ENCODE peak calls at places on chromosome 16, in nine cellular contexts. Z, Y, H, K, F, M, X, B and J are unnamed samples.

GRCh38 chr16:11668590-11669379 is 530 bp downstream of the SNN start:
- DNase-seq in Z (no peak), Y (no peak), H (no peak), K (no peak), F (no peak), M (no peak), X (no peak), B (peak; percentile 91), J (no peak)

GRCh38 chr16:11582157-11582814 is 4.4 kb downstream of the LITAF start:
- DNase-seq in Z (no peak), Y (no peak), H (no peak), K (no peak), F (no peak), M (no peak), X (no peak), B (no peak), J (no peak)

GRCh38 chr16:57109500-57110105 is 17.2 kb downstream of the CPNE2 start:
- DNase-seq in Z (no peak), Y (no peak), H (no peak), K (no peak), F (no peak), M (no peak), X (no peak), B (no peak), J (no peak)

GRCh38 chr16:287981-288920 is 5.3 kb downstream of the PDIA2 start:
- DNase-seq in Z (no peak), Y (no peak), H (no peak), K (no peak), F (no peak), M (no peak), X (no peak), B (peak; percentile 59), J (no peak)

GRCh38 chr16:66250686-66251405 is 115.6 kb upstream of the CDH5 start:
- DNase-seq in Z (no peak), Y (peak; percentile 40), H (peak; percentile 87), K (peak; percentile 36), F (peak; percentile 95), M (no peak), X (peak; percentile 94), B (no peak), J (peak; percentile 48)

GRCh38 chr16:87948735-87949070 is 2.5 kb upstream of the BANP start:
- DNase-seq in Z (no peak), Y (no peak), H (no peak), K (no peak), F (no peak), M (no peak), X (no peak), B (no peak), J (no peak)

GRCh38 chr16:11251525-11252481 is 4.2 kb downstream of the SOCS1 start:
- DNase-seq in Z (no peak), Y (no peak), H (no peak), K (peak; percentile 42), F (no peak), M (no peak), X (no peak), B (peak; percentile 83), J (peak; percentile 41)

GRCh38 chr16:4852221-4852872 is 5.1 kb downstream of the UBN1 start:
- DNase-seq in Z (no peak), Y (no peak), H (no peak), K (no peak), F (no peak), M (no peak), X (no peak), B (no peak), J (peak; percentile 31)

GRCh38 chr16:66446737-66447136 is 19.6 kb downstream of the BEAN1 start:
- DNase-seq in Z (no peak), Y (no peak), H (no peak), K (no peak), F (no peak), M (no peak), X (peak; percentile 38), B (no peak), J (no peak)

GRCh38 chr16:11408261-11408660 is 63.0 kb downstream of the RMI2 start:
- DNase-seq in Z (no peak), Y (no peak), H (no peak), K (no peak), F (no peak), M (no peak), X (no peak), B (no peak), J (no peak)

GRCh38 chr16:6558661-6559060 is 774.0 kb upstream of the RBFOX1 start:
- DNase-seq in Z (no peak), Y (no peak), H (no peak), K (no peak), F (no peak), M (no peak), X (no peak), B (no peak), J (no peak)

GRCh38 chr16:6562985-6563384 is 769.7 kb upstream of the RBFOX1 start:
- DNase-seq in Z (no peak), Y (no peak), H (no peak), K (no peak), F (no peak), M (no peak), X (no peak), B (no peak), J (no peak)

DNA sequence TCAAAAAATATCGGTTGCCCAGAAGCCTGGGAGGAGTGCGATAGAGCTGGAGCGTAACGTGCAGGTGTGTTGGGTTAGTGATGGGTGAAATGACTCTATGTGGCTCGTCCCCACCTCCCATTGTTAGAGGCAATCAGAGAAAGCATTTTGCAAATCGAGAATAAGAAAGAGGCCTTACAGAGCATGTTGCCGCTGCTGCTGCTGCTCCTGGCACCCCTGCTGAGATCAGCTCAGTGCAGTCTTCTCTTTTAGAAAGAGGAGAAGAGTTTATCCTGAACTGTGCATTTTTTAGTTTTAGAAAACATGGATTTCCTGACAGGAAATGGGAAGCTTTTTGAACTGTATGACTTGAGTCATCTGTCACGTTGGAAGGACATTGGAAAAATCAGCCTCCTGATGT is 774.5 kb upstream of the RBFOX1 start:
- DNase-seq in Z (no peak), Y (no peak), H (no peak), K (no peak), F (no peak), M (no peak), X (no peak), B (no peak), J (no peak)
- TF ChIP-seq POLR2AphosphoS5 in Z (no peak), Y (no peak), H (no peak), K (no peak), F (no peak), M (no peak), X (no peak), B (no peak), J (no peak)

DNA sequence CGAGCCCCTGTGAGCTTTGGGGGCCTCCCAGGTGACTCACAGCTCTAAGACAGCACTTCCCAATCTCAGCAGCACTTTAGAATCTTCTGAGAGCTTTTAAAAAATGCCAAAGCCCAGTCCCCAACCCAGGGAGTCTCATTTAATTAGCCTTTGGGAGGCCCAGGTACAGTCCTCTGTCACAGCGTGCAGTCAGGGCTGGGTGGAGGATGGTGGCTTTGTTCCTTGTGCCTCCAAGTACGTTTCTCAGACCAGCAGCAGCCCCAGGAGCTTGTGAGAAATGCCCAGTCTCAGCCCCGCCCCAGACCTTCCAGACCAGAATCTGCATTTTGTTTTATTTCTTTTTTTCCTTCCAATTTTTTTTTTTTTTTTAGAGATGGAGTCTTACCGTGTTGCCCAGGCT is 27.4 kb upstream of the CMIP start:
- DNase-seq in Z (no peak), Y (no peak), H (no peak), K (no peak), F (no peak), M (no peak), X (no peak), B (no peak), J (no peak)
- TF ChIP-seq POLR2AphosphoS5 in Z (no peak), Y (no peak), H (no peak), K (no peak), F (no peak), M (no peak), X (no peak), B (no peak), J (no peak)

GRCh38 chr16:75058815-75059214 is 57.8 kb downstream of the LDHD start:
- DNase-seq in Z (no peak), Y (no peak), H (no peak), K (no peak), F (no peak), M (no peak), X (no peak), B (no peak), J (no peak)

GRCh38 chr16:75061677-75062076 is 54.9 kb downstream of the LDHD start:
- DNase-seq in Z (no peak), Y (no peak), H (no peak), K (no peak), F (no peak), M (no peak), X (peak; percentile 74), B (no peak), J (no peak)

GRCh38 chr16:75059411-75059810 is 57.2 kb downstream of the LDHD start:
- DNase-seq in Z (no peak), Y (no peak), H (no peak), K (no peak), F (no peak), M (no peak), X (no peak), B (no peak), J (no peak)

GRCh38 chr16:75062135-75062943 is 54.2 kb downstream of the LDHD start:
- DNase-seq in Z (no peak), Y (no peak), H (no peak), K (peak; percentile 96), F (no peak), M (no peak), X (peak; percentile 87), B (peak; percentile 23), J (no peak)

DNA sequence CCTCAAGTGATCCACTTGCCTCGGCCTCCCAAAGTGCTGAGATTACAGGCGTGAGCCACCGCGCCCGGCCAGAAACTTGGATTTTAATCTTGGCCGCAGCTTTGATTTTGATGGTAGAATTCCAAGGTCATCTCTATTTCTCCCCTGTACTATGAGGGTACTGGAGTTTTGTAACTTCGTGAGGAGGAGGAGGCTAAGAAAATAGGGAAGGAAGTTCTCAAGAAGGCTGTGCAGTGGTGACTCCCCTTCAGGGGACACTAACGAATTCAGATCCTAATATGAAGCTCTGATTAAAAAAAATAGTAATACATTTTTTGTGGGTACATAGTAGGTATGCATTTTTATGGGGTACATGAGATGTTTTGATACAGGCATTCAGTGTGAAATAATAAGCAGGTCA is 55.9 kb downstream of the LDHD start:
- DNase-seq in Z (no peak), Y (no peak), H (no peak), K (no peak), F (no peak), M (no peak), X (no peak), B (no peak), J (no peak)
- TF ChIP-seq POLR2AphosphoS5 in Z (no peak), Y (no peak), H (no peak), K (no peak), F (no peak), M (no peak), X (no peak), B (no peak), J (no peak)

DNA sequence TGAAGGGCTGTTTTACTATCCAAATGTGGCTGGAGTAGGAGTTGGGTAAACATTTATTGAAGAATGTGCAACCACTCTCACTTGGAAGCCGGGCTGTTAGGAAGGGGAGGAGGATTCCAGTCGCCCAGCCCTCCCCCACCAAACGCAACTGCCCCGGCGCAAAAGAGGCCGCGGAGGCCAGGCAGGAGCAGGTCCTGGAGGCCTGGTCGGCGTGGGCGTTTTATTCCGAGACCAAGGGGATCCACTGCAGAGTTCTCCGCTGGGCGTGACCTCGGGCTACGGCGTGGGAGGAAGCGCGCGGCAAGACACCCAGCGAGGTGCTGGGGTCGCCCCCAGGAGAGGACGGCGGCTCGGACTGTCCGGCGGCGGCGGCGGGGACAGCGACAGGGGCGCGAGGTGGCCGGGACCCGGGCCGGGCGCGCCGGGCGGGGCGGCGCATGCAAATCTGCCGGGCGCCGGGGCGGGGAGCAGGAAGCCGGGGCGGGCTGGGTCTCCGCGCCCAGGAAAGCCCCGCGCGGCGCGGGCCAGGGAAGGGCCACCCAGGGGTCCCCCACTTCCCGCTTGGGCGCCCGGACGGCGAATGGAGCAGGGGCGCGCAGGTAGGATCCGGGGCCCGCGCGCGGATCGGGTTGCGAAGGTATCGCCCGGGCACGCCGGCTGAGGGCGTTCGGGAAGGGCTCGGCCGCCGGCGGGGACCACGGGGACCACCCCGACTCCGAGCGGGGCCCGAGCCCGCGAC is at the start of gene IL4R:
- DNase-seq in Z (no peak), Y (peak; percentile 42), H (peak; percentile 81), K (peak; percentile 77), F (no peak), M (peak; percentile 62), X (peak; percentile 88), B (peak; percentile 94), J (peak; percentile 81)
- TF ChIP-seq POLR2AphosphoS5 in Z (no peak), Y (peak; percentile 28), H (no peak), K (peak; percentile 82), F (peak; percentile 84), M (no peak), X (peak; percentile 80), B (peak; percentile 89), J (peak; percentile 89)